ENCODE peak calls at places on chromosome 1, in four cellular contexts. One of them, this sample, is unnamed.

GRCh38 chr1:20726107-20726911 is 6.2 kb downstream of the SH2D5 start:
- DNase-seq in WTC11: no peak
- DNase-seq in glutamatergic neuron: no peak
- DNase-seq in Peyer's patch: no peak
- DNase-seq in this sample: no peak

GRCh38 chr1:81801032-81801833 is 499 bp downstream of the ADGRL2 start:
- DNase-seq in glutamatergic neuron: peak
- DNase-seq in WTC11: peak
- DNase-seq in Peyer's patch: peak
- DNase-seq in this sample: peak

GRCh38 chr1:176157995-176158394 is 49.1 kb downstream of the COP1 start:
- DNase-seq in WTC11: no peak
- DNase-seq in Peyer's patch: no peak
- DNase-seq in glutamatergic neuron: no peak
- DNase-seq in this sample: no peak

GRCh38 chr1:201191723-201192477 is 1.3 kb downstream of the IGFN1 start:
- DNase-seq in WTC11: no peak
- DNase-seq in glutamatergic neuron: no peak
- DNase-seq in Peyer's patch: no peak
- DNase-seq in this sample: no peak

GRCh38 chr1:219798283-219799030 is 129.9 kb downstream of the SLC30A10 start:
- DNase-seq in glutamatergic neuron: no peak
- DNase-seq in WTC11: no peak
- DNase-seq in Peyer's patch: no peak
- DNase-seq in this sample: no peak

GRCh38 chr1:203206116-203206687 is 19.7 kb upstream of the CHI3L1 start:
- DNase-seq in Peyer's patch: no peak
- DNase-seq in glutamatergic neuron: no peak
- DNase-seq in WTC11: no peak
- DNase-seq in this sample: no peak

GRCh38 chr1:119542492-119542946 is 35.5 kb downstream of the HSD3B1 start:
- DNase-seq in WTC11: no peak
- DNase-seq in glutamatergic neuron: no peak
- DNase-seq in Peyer's patch: no peak
- DNase-seq in this sample: no peak

GRCh38 chr1:236356141-236356540 is 37.9 kb upstream of the EDARADD start:
- DNase-seq in glutamatergic neuron: no peak
- DNase-seq in WTC11: no peak
- DNase-seq in Peyer's patch: no peak
- DNase-seq in this sample: no peak

GRCh38 chr1:59485949-59486348 is 189.1 kb downstream of the FGGY start:
- DNase-seq in Peyer's patch: no peak
- DNase-seq in glutamatergic neuron: no peak
- DNase-seq in WTC11: no peak
- DNase-seq in this sample: no peak

DNA sequence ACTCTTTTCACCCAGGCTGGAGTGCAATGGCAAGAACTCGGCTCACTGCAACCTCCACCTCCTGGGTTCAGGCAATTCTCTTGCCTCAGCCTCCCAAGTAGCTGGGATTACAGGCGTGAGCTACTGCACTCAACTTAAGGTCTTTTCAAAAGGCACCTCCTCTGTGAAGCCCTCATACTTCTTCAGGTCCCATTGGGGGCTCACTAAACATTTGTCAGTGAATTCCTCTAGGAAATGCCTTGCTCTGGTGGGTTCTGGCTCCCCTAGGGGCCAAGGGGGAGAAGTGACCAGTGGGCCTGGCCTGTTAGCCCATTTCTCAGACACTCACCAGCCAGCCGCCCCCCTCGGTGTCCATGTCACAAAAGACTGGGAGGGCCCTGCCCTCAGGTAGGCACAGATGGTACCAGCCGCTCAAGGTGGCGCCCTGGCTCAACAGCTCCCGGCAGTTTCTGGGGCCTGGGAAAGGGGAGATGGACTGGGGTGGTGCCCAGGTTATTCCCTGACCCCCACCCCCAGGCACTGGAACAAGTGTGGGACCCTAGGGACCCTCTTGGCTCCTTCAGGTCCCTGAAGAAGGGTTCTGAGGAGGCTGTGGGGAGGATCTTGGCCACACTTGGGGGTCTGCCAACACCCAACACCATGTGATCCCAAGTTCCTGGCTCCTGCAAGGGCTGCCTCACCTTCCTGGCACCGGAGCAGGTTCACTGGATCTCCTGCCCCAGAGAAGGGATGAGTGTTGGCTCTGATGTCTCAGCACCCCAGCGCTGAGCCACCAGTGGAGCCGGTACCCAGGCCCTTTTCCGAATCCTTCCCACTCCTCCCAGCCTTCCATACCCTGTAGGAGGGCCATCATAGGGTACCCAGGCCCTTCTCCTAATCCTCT is 1.6 kb downstream of the FCN3 start:
- DNase-seq in Peyer's patch: no peak
- DNase-seq in glutamatergic neuron: no peak
- DNase-seq in WTC11: peak
- DNase-seq in this sample: no peak
- TF ChIP-seq CTCF in Peyer's patch: no peak
- TF ChIP-seq CTCF in glutamatergic neuron: peak
- TF ChIP-seq CTCF in WTC11: peak
- TF ChIP-seq CTCF in this sample: peak

DNA sequence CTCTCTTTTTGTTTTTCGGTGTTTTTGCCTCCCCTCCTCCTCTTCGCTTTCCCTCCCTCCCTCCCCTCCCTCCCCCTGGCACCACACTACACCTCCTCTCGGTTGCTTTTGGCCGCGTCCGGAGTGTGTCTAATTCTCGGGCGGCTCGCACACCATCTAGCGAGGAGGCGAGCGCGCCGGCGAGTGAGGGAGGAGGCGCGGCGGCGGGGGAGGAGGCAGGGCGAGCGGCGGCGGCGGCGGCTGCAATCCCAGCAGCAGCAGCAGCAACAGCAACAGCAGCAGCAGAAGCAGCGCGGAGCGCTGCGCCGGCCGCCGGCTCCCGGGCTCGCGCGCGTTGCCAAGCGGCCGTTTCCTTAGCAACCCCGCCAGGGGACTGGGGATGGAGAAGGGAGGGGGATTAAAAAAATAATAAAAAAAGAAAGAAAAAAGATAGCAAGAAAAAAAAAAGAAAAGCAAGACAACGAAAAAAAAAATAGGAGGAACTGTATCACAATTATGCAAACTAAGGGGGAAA is 408 bp upstream of the NEGR1 start:
- DNase-seq in glutamatergic neuron: peak
- DNase-seq in WTC11: peak
- DNase-seq in Peyer's patch: peak
- DNase-seq in this sample: peak
- TF ChIP-seq CTCF in glutamatergic neuron: peak
- TF ChIP-seq CTCF in WTC11: no peak
- TF ChIP-seq CTCF in Peyer's patch: no peak
- TF ChIP-seq CTCF in this sample: no peak

GRCh38 chr1:230710543-230710904 is 3.4 kb downstream of the AGT start:
- DNase-seq in Peyer's patch: no peak
- DNase-seq in glutamatergic neuron: no peak
- DNase-seq in WTC11: no peak
- DNase-seq in this sample: no peak

GRCh38 chr1:230713138-230713537 is 784 bp downstream of the AGT start:
- DNase-seq in glutamatergic neuron: no peak
- DNase-seq in Peyer's patch: no peak
- DNase-seq in WTC11: no peak
- DNase-seq in this sample: no peak

GRCh38 chr1:230712470-230712942 is 1.4 kb downstream of the AGT start:
- DNase-seq in WTC11: no peak
- DNase-seq in glutamatergic neuron: no peak
- DNase-seq in Peyer's patch: no peak
- DNase-seq in this sample: no peak

GRCh38 chr1:230709619-230710542 is 4.0 kb downstream of the AGT start:
- DNase-seq in Peyer's patch: no peak
- DNase-seq in glutamatergic neuron: no peak
- DNase-seq in WTC11: no peak
- DNase-seq in this sample: no peak

GRCh38 chr1:230711245-230711644 is 2.7 kb downstream of the AGT start:
- DNase-seq in Peyer's patch: no peak
- DNase-seq in glutamatergic neuron: no peak
- DNase-seq in WTC11: no peak
- DNase-seq in this sample: no peak
- TF ChIP-seq CTCF in Peyer's patch: no peak
- TF ChIP-seq CTCF in glutamatergic neuron: no peak
- TF ChIP-seq CTCF in WTC11: no peak
- TF ChIP-seq CTCF in this sample: no peak

DNA sequence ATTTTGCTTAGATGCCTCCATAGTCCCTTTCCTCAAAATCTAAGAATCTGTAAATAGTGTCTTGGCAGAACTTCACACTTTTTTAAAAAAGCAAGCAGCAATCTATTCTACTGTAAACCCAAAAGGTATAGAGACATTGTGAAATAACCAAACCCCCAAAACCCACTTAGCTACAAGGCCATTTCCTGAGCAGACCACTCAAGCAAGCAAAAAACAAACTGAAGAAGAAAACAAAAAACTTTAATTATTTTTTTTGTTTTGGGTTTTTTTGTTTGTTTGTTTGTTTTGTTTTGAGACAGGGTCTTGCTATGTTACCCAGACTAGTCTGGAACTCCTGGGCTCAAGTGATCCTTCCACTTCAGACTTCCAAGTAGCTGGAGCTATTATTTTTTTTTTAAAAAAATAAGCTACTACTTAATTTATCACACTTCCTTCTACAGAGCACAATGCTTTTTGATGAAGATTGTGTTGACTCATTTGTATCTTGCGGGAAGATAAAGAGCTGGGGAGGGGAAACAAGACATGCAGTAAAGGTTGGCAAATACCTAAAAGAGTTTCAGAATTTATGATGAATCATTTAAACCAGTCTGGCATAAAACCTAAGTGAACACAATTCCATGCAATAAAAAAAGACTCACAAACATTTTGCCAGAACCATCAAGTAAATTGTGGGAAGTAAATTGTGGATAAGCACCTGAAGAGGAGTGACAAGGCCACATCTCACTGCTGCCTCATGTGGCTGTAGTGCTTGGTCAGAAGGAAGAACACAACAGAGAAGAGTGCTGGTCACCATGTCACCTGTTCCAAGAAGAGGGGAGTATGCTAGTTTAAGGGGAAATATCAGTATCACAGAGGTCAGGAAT is 2.7 kb upstream of the PTPN22 start:
- DNase-seq in glutamatergic neuron: no peak
- DNase-seq in WTC11: no peak
- DNase-seq in Peyer's patch: no peak
- DNase-seq in this sample: peak
- TF ChIP-seq CTCF in glutamatergic neuron: no peak
- TF ChIP-seq CTCF in WTC11: no peak
- TF ChIP-seq CTCF in Peyer's patch: peak
- TF ChIP-seq CTCF in this sample: peak

GRCh38 chr1:53725238-53725689 is 13.7 kb downstream of the GLIS1 start:
- DNase-seq in glutamatergic neuron: no peak
- DNase-seq in WTC11: peak
- DNase-seq in Peyer's patch: no peak
- DNase-seq in this sample: peak
- TF ChIP-seq CTCF in glutamatergic neuron: no peak
- TF ChIP-seq CTCF in WTC11: no peak
- TF ChIP-seq CTCF in Peyer's patch: no peak
- TF ChIP-seq CTCF in this sample: peak

DNA sequence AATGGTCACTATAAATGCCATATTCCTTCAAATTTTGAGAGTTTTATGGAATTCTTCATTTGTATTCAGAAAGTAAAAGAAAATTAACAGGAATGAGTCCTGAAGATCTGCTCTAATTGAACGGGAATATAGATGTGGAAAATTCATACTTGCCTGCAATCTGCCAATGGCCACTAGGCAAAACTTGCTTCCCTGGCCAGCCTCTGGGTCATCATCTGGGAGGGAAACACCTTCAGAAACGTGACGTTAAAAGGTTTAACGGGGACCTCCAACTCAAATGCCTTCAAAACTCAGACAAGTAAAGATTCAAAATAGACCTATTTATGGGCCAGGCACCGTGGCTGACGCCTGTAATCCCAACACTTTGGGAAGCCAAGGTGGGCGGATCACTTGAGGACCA is 21.7 kb upstream of the CTSK start:
- DNase-seq in glutamatergic neuron: peak
- DNase-seq in WTC11: no peak
- DNase-seq in Peyer's patch: no peak
- DNase-seq in this sample: no peak
- TF ChIP-seq CTCF in glutamatergic neuron: peak
- TF ChIP-seq CTCF in WTC11: no peak
- TF ChIP-seq CTCF in Peyer's patch: no peak
- TF ChIP-seq CTCF in this sample: peak

DNA sequence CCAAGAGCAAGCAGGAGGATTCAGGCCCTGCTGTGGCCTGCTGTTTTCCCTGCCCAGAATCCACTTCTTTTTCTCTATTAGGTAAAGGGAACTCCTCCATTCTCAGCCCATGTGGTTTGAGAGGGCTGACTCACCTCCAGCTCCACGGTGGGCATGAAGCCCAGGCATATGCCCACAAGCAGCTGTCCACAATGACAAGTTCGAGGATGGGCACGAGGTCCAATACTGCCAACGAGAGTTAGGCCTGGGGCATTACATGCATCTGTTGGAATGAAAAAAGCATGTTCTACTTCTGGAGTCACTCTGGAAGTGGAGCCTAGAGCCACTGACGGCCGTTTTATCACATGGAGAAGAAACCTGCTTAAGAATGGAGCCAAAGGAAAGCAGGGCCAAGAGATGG is 20.1 kb downstream of the TSPAN2 start:
- DNase-seq in Peyer's patch: no peak
- DNase-seq in WTC11: no peak
- DNase-seq in glutamatergic neuron: no peak
- DNase-seq in this sample: no peak
- TF ChIP-seq CTCF in Peyer's patch: no peak
- TF ChIP-seq CTCF in WTC11: no peak
- TF ChIP-seq CTCF in glutamatergic neuron: no peak
- TF ChIP-seq CTCF in this sample: no peak

DNA sequence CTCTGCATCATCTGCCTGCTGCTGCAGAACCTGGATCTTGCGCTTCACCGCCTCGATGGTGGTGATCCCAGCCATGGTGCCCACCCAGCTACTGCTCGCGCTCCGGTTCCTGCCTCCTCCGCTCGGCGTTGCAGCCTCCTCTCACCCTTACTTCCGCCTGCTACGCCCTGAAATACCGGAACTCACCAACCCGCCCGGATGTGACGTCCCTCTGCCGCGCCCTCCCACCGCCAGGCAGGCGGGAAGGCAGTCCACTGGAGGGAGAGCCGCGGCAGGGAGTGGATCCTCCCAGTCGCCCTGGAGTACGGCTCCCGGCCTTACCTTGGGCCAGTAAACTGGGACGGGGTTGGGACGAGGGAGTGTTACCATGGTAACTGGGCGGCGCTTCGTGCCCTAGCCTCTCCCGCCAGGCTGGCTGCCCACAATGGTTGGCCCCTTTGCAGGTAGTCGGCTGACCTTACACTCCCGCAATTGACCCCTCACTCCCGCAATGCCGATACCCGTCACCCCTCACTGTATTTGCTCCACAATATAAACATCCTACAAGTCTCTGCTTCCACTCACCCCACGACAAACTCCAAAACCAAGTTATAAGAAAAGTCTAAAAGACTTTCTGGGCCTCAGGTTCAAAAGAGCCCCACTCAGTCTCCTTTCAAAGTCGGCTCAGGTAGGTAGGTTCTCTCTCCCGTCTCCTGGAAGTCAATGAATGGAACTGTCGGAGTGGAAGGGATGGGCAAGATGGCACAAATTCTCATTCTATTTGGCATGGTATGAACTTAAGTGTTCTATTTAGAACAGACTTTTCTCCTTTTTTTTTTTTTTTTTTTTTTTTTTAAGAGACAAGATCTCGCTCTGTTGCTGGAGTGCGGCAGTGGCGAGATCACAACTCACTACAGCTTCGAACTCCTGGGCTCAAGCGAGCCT is 8.6 kb downstream of the TPM3 start:
- DNase-seq in WTC11: peak
- DNase-seq in glutamatergic neuron: peak
- DNase-seq in Peyer's patch: peak
- DNase-seq in this sample: peak
- TF ChIP-seq CTCF in WTC11: no peak
- TF ChIP-seq CTCF in glutamatergic neuron: no peak
- TF ChIP-seq CTCF in Peyer's patch: no peak
- TF ChIP-seq CTCF in this sample: peak